ENCODE peak calls at places on chromosomes 13 and 19, in five cellular contexts. J, S, L, T and E are unnamed samples.
A peak's percentile ranks its signal among the peaks of the same experiment; 100 is the strongest.

GRCh38 chr13:51286135-51287002 is 53.1 kb upstream of the SERPINE3 start:
- DNase-seq in J (peak; percentile 83), L (peak; percentile 61), T (peak; percentile 78), S (peak; percentile 80), E (peak; percentile 72)

GRCh38 chr13:75372517-75372916 is 109.5 kb downstream of the TBC1D4 start:
- DNase-seq in T (no peak), L (no peak), J (no peak), S (no peak), E (no peak)

GRCh38 chr13:95541308-95541707 is 11.2 kb upstream of the CLDN10 start:
- DNase-seq in L (no peak), J (no peak), S (no peak), T (no peak), E (no peak)

GRCh38 chr19:21322528-21322927 is 6.7 kb downstream of the ZNF708 start:
- DNase-seq in J (peak; percentile 30), S (peak; percentile 80), L (no peak), T (no peak), E (no peak)

GRCh38 chr13:25901460-25902376 is 150.1 kb downstream of the SHISA2 start:
- DNase-seq in T (no peak), S (no peak), J (no peak), L (peak; percentile 27), E (peak; percentile 18)

GRCh38 chr13:91381371-91381770 is 17.1 kb upstream of the GPC5 start:
- DNase-seq in L (no peak), S (no peak), J (no peak), T (no peak), E (no peak)

GRCh38 chr13:62119739-62120700 is 704.4 kb upstream of the PCDH20 start:
- DNase-seq in L (no peak), T (no peak), J (no peak), S (no peak), E (no peak)

GRCh38 chr19:42552086-42553065 is 24.1 kb upstream of the CEACAM1 start:
- DNase-seq in S (no peak), J (no peak), L (no peak), T (no peak), E (no peak)

GRCh38 chr19:24033962-24034342 is 53.0 kb upstream of the ZNF254 start:
- DNase-seq in L (peak; percentile 11), T (peak; percentile 63), S (peak; percentile 39), J (peak; percentile 35), E (no peak)

GRCh38 chr13:58999851-59000250 is 1163.9 kb downstream of the DIAPH3 start:
- DNase-seq in T (no peak), L (no peak), S (no peak), J (no peak), E (no peak)

GRCh38 chr19:5307655-5308054 is 33.0 kb downstream of the PTPRS start:
- DNase-seq in S (no peak), T (no peak), L (no peak), J (no peak), E (no peak)
- H3K27ac ChIP-seq in S (no peak overlapping the region), T (no peak overlapping the region), L (no peak overlapping the region), J (no peak overlapping the region), E (no peak overlapping the region)

GRCh38 chr19:36688058-36688457 is 646 bp downstream of the ZNF567 start:
- DNase-seq in T (no peak), S (no peak), L (no peak), J (no peak), E (no peak)

GRCh38 chr19:36685835-36686234 is 1.6 kb upstream of the ZNF567 start:
- DNase-seq in S (no peak), L (no peak), J (no peak), T (no peak), E (no peak)

GRCh38 chr19:36687214-36688056 is at the start of gene ZNF567:
- DNase-seq in S (peak; percentile 98), L (peak; percentile 96), J (peak; percentile 98), T (peak; percentile 97), E (peak; percentile 97)

GRCh38 chr19:36686365-36687213 is 823 bp upstream of the ZNF567 start:
- DNase-seq in T (no peak), L (no peak), J (peak; percentile 26), S (peak; percentile 18), E (no peak)
- H3K27ac ChIP-seq in T (peak overlapping the region; percentile 50), L (peak overlapping the region; percentile 56), J (peak overlapping the region; percentile 82), S (no peak overlapping the region), E (peak overlapping the region; percentile 80)

DNA sequence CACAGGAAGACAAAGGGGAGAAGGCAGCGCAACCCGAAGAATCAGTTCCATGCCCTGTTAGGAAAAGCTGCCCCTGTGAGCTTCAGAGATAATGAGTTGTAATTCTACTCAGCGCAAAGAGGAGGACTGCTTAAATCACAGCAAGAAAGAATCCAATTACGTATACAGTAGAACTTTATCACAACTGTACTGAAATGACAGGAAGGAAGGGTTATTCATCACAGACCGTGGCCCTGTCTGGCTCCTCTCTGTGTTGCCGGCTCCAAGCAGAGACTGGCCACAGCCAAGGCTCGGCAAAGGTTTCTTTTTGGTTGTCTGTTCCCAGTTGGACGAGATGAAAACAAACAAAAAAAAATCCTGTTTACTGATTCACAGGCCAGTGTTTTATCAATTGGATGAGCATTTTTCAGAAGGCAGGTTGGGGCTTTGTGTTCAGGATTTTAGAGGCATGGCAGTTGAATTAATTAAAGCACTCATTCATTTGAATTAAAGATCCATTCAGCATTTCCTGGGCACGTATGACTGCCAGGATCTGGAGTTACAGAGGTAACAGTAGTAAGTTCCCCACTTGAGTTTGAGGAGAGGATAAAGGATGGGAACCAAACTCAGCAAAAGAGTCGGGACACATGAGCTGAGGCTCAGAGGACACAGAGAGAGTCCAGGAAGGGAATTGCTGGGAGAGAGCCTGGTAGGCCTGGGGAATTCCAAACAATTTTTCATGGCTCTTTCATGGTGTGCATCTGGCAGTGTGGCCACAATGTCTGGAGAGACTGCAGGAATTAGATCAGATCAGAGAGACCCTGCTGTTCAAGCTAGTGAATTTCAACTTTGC is 341.0 kb downstream of the DNAJC15 start:
- DNase-seq in L (no peak), S (peak; percentile 32), J (no peak), T (no peak), E (no peak)
- H3K27ac ChIP-seq in L (no peak overlapping the region), S (no peak overlapping the region), J (peak overlapping the region; percentile 33), T (no peak overlapping the region), E (no peak overlapping the region)

GRCh38 chr19:10554760-10555612 is 10.8 kb downstream of the KRI1 start:
- DNase-seq in L (no peak), T (no peak), S (no peak), J (no peak), E (no peak)
- H3K27ac ChIP-seq in L (peak overlapping the region; percentile 69), T (no peak overlapping the region), S (no peak overlapping the region), J (no peak overlapping the region), E (no peak overlapping the region)

GRCh38 chr13:71306821-71307220 is 560.2 kb downstream of the DACH1 start:
- DNase-seq in T (no peak), J (no peak), L (no peak), S (no peak), E (no peak)

GRCh38 chr13:71312923-71313322 is 554.1 kb downstream of the DACH1 start:
- DNase-seq in J (no peak), T (no peak), S (no peak), L (no peak), E (no peak)

GRCh38 chr13:71304861-71305260 is 562.1 kb downstream of the DACH1 start:
- DNase-seq in S (no peak), L (no peak), T (no peak), J (no peak), E (no peak)

GRCh38 chr13:71309905-71310304 is 557.1 kb downstream of the DACH1 start:
- DNase-seq in T (no peak), S (no peak), J (no peak), L (no peak), E (no peak)
- H3K27ac ChIP-seq in T (no peak overlapping the region), S (no peak overlapping the region), J (no peak overlapping the region), L (no peak overlapping the region), E (no peak overlapping the region)

DNA sequence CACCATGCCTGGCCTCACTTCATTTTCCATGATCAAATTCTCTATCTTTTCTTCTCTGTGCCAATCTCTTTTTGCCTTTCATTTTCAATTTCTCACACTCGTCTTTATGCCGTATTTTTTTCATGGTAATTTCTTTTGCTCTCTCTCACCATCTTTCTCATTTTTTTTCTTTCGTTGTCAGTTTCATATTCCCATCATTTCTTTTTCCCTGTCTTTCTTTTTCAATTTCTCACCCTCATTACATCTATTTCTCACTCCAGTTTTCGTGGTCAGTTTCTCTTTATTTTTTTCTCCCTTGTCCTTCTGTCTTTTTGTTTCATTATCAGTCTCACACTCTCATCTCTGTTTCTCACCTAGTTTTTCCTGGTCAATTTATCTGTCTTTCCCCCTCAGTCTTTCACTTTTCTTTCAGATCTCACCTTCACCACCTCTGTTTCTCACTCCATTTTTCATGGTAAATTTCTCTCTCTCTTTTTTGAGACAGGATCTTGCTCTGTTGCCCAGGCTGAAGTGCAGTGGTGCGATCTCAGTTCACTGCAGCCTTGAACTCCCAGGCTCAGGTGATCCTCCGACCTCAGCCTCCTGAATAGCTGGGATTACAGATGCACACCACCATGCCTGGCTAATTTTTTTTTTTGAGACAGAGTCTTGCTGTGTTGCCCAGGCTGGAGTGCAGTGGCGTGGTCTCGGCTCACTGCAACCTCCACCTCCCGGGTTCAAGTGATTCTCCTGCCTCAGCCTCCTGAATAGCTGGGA is 14.1 kb downstream of the SSC5D start:
- DNase-seq in J (no peak), T (no peak), L (no peak), S (no peak), E (no peak)
- H3K27ac ChIP-seq in J (no peak overlapping the region), T (no peak overlapping the region), L (no peak overlapping the region), S (no peak overlapping the region), E (no peak overlapping the region)

DNA sequence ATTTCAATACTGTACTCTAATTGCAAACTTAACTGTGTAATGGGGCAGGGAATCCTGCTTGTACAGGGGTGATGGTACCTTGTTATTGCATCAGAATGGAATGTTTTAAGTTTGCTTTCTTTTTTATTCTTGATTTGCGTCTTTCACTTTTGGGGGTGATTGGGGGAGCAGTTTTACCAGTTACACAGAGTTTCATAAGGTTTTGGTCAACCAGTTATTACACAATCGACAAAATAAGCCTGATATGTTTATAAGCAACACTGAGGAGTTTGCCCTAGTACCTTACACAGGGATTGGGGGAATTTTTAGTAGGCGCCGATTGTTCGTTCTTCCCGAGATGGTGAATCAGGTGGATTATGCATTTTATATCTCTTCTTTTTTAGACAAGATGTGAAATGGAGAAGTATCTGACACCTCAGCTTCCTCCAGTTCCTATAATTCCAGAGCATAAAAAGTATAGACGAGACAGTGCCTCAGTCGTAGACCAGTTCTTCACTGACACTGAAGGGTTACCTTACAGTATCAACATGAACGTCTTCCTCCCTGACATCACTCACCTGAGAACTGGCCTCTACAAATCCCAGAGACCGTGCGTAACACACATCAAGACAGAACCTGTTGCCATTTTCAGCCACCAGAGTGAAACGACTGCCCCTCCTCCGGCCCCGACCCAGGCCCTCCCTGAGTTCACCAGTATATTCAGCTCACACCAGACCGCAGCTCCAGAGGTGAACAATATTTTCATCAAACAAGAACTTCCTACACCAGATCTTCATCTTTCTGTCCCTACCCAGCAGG is 2.9 kb downstream of the KLF5 start:
- DNase-seq in S (no peak), J (no peak), L (no peak), T (no peak), E (no peak)
- H3K27ac ChIP-seq in S (no peak overlapping the region), J (no peak overlapping the region), L (no peak overlapping the region), T (no peak overlapping the region), E (no peak overlapping the region)

GRCh38 chr13:69633044-69633443 is 474.6 kb upstream of the ATXN8OS start:
- DNase-seq in J (no peak), L (no peak), T (no peak), S (no peak), E (no peak)
- H3K27ac ChIP-seq in J (no peak overlapping the region), L (no peak overlapping the region), T (no peak overlapping the region), S (no peak overlapping the region), E (no peak overlapping the region)